ENCODE peak calls at places on chromosomes 6 and 20, in nine cellular contexts. J is cardiac fibroblast, P is AG04450, B is fibroblast of mammary gland, K is aorta, Z is hepatocyte, M is GM23248, Q is lung, L is fibroblast of lung. S is an unnamed sample.

GRCh38 chr6:111487656-111488055 is 4.6 kb upstream of the REV3L start:
- DNase-seq in J (peak), P (peak), B (peak), K (no peak), Z (no peak), M (peak), Q (no peak), L (peak), S (no peak)

GRCh38 chr20:41009960-41010359 is 18.7 kb upstream of the TOP1 start:
- DNase-seq in J (peak), P (no peak), B (peak), K (no peak), Z (peak), M (no peak), Q (no peak), L (peak), S (no peak)

GRCh38 chr6:22294301-22294700 is 2.5 kb downstream of the PRL start:
- DNase-seq in J (no peak), P (no peak), B (no peak), K (no peak), Z (no peak), M (no peak), Q (no peak), L (no peak), S (no peak)

GRCh38 chr6:56902551-56903464 is 52.1 kb upstream of the BEND6 start:
- DNase-seq in J (peak), P (peak), B (peak), K (no peak), Z (peak), M (peak), Q (no peak), L (peak), S (no peak)

GRCh38 chr6:63943826-63944225 is 308.2 kb downstream of the PHF3 start:
- DNase-seq in J (no peak), P (no peak), B (no peak), K (no peak), Z (no peak), M (no peak), Q (no peak), L (no peak), S (no peak)

GRCh38 chr6:145813285-145814034 is 1.1 kb downstream of the FBXO30 start:
- DNase-seq in J (peak), P (no peak), B (peak), K (no peak), Z (peak), M (peak), Q (no peak), L (peak), S (no peak)

GRCh38 chr6:154403803-154404202 is 47.2 kb upstream of the IPCEF1 start:
- DNase-seq in J (peak), P (no peak), B (peak), K (peak), Z (peak), M (peak), Q (no peak), L (peak), S (no peak)

GRCh38 chr6:104573372-104573771 is 286.3 kb downstream of the HACE1 start:
- DNase-seq in J (no peak), P (no peak), B (no peak), K (no peak), Z (no peak), M (no peak), Q (no peak), L (no peak), S (no peak)

GRCh38 chr6:143549221-143549620 is 37.7 kb upstream of the FUCA2 start:
- DNase-seq in J (no peak), P (no peak), B (no peak), K (no peak), Z (no peak), M (no peak), Q (no peak), L (no peak), S (no peak)

GRCh38 chr20:4449977-4450715 is 271.6 kb upstream of the PRND start:
- DNase-seq in J (peak), P (no peak), B (peak), K (no peak), Z (peak), M (peak), Q (peak), L (peak), S (no peak)

GRCh38 chr6:18496462-18496861 is 109.3 kb downstream of the RNF144B start:
- DNase-seq in J (no peak), P (no peak), B (no peak), K (no peak), Z (no peak), M (no peak), Q (no peak), L (peak), S (no peak)

GRCh38 chr20:37223053-37223452 is 38.6 kb downstream of the GHRH start:
- DNase-seq in J (peak), P (peak), B (peak), K (no peak), Z (peak), M (peak), Q (peak), L (peak), S (no peak)

GRCh38 chr6:53378208-53378607 is 29.5 kb upstream of the ELOVL5 start:
- DNase-seq in J (no peak), P (no peak), B (peak), K (no peak), Z (no peak), M (no peak), Q (no peak), L (no peak), S (no peak)

GRCh38 chr6:93047033-93047432 is 372.3 kb downstream of the EPHA7 start:
- DNase-seq in J (no peak), P (no peak), B (no peak), K (no peak), Z (no peak), M (no peak), Q (no peak), L (no peak), S (no peak)

GRCh38 chr6:111926731-111927302 is 53.6 kb upstream of the FYN start:
- DNase-seq in J (no peak), P (no peak), B (no peak), K (no peak), Z (no peak), M (no peak), Q (no peak), L (no peak), S (no peak)

GRCh38 chr6:89287351-89288028 is 27.6 kb downstream of the GABRR2 start:
- DNase-seq in J (no peak), P (no peak), B (no peak), K (no peak), Z (no peak), M (no peak), Q (no peak), L (no peak), S (peak)

GRCh38 chr20:44024820-44025580 is 110.3 kb downstream of the TOX2 start:
- DNase-seq in J (no peak), P (no peak), B (no peak), K (no peak), Z (no peak), M (no peak), Q (no peak), L (no peak), S (peak)

GRCh38 chr20:57654363-57654997 is 34.3 kb upstream of the ZBP1 start:
- DNase-seq in J (peak), P (peak), B (peak), K (no peak), Z (peak), M (peak), Q (peak), L (peak), S (peak)

GRCh38 chr6:113599444-113599843 is 257.7 kb upstream of the MARCKS start:
- DNase-seq in J (peak), P (no peak), B (no peak), K (no peak), Z (no peak), M (no peak), Q (no peak), L (peak), S (no peak)

GRCh38 chr6:47729019-47729418 is 30.6 kb downstream of the ADGRF4 start:
- DNase-seq in J (no peak), P (no peak), B (peak), K (no peak), Z (no peak), M (peak), Q (no peak), L (peak), S (no peak)

GRCh38 chr20:49344975-49345374 is 67.1 kb upstream of the ZNFX1 start:
- DNase-seq in J (peak), P (peak), B (peak), K (peak), Z (peak), M (peak), Q (peak), L (peak), S (peak)

GRCh38 chr20:41330343-41330720 is 10.3 kb upstream of the LPIN3 start:
- DNase-seq in J (no peak), P (no peak), B (no peak), K (no peak), Z (no peak), M (peak), Q (no peak), L (peak), S (no peak)

GRCh38 chr6:64811145-64811544 is 895.9 kb downstream of the EYS start:
- DNase-seq in J (peak), P (no peak), B (no peak), K (no peak), Z (no peak), M (no peak), Q (no peak), L (no peak), S (no peak)

DNA sequence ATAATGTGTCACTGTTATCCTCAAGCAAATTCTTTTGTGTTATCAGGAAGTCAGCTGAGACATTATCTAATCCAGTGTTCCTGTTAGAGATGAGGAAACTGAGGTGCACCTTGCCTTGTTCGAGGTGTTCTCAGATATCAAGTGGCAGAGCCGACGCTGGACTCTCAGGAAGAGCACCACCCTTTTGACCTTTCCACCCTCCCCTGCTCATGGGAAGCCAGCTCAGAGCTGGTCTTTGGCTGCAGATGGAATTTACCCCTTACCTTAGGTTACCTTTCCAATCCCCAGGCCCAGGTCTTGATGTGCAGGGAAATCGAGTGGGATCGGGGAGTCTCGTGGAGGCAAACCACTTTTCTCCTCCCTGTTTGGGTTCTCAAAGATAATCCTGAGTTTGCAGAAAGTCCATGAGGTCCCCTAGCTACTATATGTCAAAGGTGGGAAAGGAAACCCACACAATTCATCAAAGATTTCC is 62.9 kb upstream of the PIM1 start:
- DNase-seq in J (no peak), P (no peak), B (no peak), K (no peak), Z (peak), M (no peak), Q (no peak), L (no peak), S (no peak)
- H3K4me3 ChIP-seq in J (no peak), P (no peak), B (no peak), K (no peak), Z (no peak), M (no peak), Q (no peak), L (no peak), S (no peak)

DNA sequence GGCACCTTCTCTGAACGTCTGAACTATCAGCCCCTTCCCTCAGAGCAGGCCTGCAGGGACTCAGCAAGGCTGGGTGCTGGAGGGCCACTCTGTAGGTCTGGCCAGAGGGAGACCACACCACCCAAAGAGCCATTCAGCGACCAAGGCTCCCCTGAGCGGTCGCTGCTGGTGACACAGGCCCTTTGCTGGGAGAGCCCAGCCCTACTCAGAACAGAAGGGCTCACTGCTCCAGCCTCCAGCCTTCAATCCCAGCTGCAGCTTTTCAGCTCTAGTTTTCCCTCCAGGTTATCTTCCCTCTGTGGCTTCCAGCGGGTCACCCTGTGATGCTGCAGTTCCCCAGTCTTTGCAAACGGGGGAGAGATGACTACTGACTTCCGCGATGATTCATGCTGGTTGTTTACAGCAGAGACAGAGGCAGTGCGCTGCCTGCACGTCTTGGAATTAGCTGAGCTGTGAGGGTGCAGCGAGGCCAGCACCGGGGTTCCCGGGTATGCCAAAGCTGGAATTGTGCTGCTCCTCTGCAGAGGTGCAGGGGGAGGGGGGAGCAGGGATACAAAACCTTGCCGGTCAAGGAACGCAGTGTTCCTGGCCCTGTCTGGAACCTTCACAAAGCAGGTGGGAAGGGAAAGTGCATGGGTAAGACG is 161.4 kb downstream of the LY86 start:
- DNase-seq in J (peak), P (peak), B (peak), K (peak), Z (peak), M (peak), Q (peak), L (peak), S (no peak)
- H3K4me3 ChIP-seq in J (no peak), P (peak), B (no peak), K (no peak), Z (no peak), M (peak), Q (no peak), L (no peak), S (peak)

GRCh38 chr6:147990159-147990558 is 352.5 kb upstream of the SASH1 start:
- DNase-seq in J (no peak), P (no peak), B (no peak), K (no peak), Z (no peak), M (no peak), Q (no peak), L (no peak), S (no peak)
- H3K4me3 ChIP-seq in J (no peak), P (no peak), B (no peak), K (no peak), Z (no peak), M (no peak), Q (no peak), L (no peak), S (no peak)

GRCh38 chr6:122790740-122791679 is 2.0 kb downstream of the SMPDL3A start:
- DNase-seq in J (no peak), P (no peak), B (peak), K (no peak), Z (peak), M (no peak), Q (no peak), L (no peak), S (no peak)
- H3K4me3 ChIP-seq in J (peak), P (peak), B (peak), K (no peak), Z (peak), M (peak), Q (no peak), L (peak), S (peak)

GRCh38 chr20:46811328-46812084 is 83.1 kb upstream of the EYA2 start:
- DNase-seq in J (no peak), P (no peak), B (no peak), K (no peak), Z (no peak), M (no peak), Q (no peak), L (no peak), S (no peak)
- H3K4me3 ChIP-seq in J (no peak), P (peak), B (no peak), K (no peak), Z (no peak), M (no peak), Q (no peak), L (no peak), S (peak)

DNA sequence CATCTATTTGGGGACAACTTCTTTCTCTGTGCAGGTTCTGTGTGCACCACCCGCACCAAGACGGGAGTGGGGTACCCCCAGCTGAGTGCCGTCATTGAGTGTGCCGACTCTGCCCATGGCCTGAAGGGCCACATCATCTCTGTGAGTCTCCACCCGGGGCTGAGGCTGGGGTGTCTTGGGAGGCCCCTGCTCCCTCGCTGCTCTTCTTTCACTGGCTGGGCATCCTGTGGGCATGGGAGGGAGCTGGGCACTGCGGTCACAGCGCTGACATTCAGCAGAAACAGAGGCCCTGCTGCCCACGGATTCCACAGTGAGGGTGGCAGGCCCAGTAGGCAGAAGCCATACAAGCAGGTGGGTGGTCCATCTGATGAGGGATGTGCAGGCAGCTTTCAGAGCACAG is 40.4 kb downstream of the GMPR start:
- DNase-seq in J (no peak), P (no peak), B (no peak), K (no peak), Z (no peak), M (no peak), Q (no peak), L (no peak), S (no peak)
- H3K4me3 ChIP-seq in J (no peak), P (no peak), B (no peak), K (no peak), Z (no peak), M (no peak), Q (no peak), L (no peak), S (no peak)

GRCh38 chr20:17446171-17446570 is 85.0 kb downstream of the BFSP1 start:
- DNase-seq in J (no peak), P (no peak), B (no peak), K (no peak), Z (no peak), M (no peak), Q (no peak), L (no peak), S (no peak)

GRCh38 chr20:17442588-17442987 is 88.6 kb downstream of the BFSP1 start:
- DNase-seq in J (no peak), P (no peak), B (peak), K (no peak), Z (no peak), M (no peak), Q (no peak), L (no peak), S (no peak)

GRCh38 chr20:17443326-17443858 is 87.8 kb downstream of the BFSP1 start:
- DNase-seq in J (no peak), P (no peak), B (no peak), K (no peak), Z (no peak), M (no peak), Q (no peak), L (no peak), S (no peak)

GRCh38 chr20:17445561-17445960 is 85.6 kb downstream of the BFSP1 start:
- DNase-seq in J (no peak), P (no peak), B (no peak), K (no peak), Z (no peak), M (no peak), Q (no peak), L (no peak), S (no peak)

GRCh38 chr20:17444091-17444490 is 87.1 kb downstream of the BFSP1 start:
- DNase-seq in J (no peak), P (no peak), B (no peak), K (no peak), Z (no peak), M (no peak), Q (no peak), L (no peak), S (no peak)
- H3K4me3 ChIP-seq in J (no peak), P (no peak), B (no peak), K (no peak), Z (no peak), M (no peak), Q (no peak), L (no peak), S (no peak)

GRCh38 chr6:11473008-11473740 is 64.4 kb upstream of the TMEM170B start:
- DNase-seq in J (no peak), P (no peak), B (no peak), K (no peak), Z (no peak), M (peak), Q (no peak), L (no peak), S (no peak)
- H3K4me3 ChIP-seq in J (no peak), P (no peak), B (no peak), K (no peak), Z (no peak), M (no peak), Q (no peak), L (peak), S (peak)

S was measured in coronary artery.